ENCODE peak calls at places on chromosome 14, in eight cellular contexts. One of them, this sample, is unnamed.

GRCh38 chr14:64704743-64705405 is 650 bp downstream of the PLEKHG3 start:
- DNase-seq in cardiac muscle cell: peak
- DNase-seq in uterus: peak
- DNase-seq in DND-41: no peak
- DNase-seq in activated CD4-positive, alpha-beta T cell treated with anti-CD3 and anti-CD28 coated beads for 24 hours: no peak
- DNase-seq in non-pigmented ciliary epithelial cell: no peak
- DNase-seq in fibroblast of gingiva: no peak
- DNase-seq in PC-3: no peak
- DNase-seq in this sample: no peak

GRCh38 chr14:25069889-25070288 is 19.9 kb upstream of the STXBP6 start:
- DNase-seq in cardiac muscle cell: no peak
- DNase-seq in uterus: no peak
- DNase-seq in DND-41: no peak
- DNase-seq in activated CD4-positive, alpha-beta T cell treated with anti-CD3 and anti-CD28 coated beads for 24 hours: no peak
- DNase-seq in non-pigmented ciliary epithelial cell: no peak
- DNase-seq in fibroblast of gingiva: no peak
- DNase-seq in PC-3: no peak
- DNase-seq in this sample: no peak

GRCh38 chr14:64581363-64581762 is 31.6 kb downstream of the PPP1R36 start:
- DNase-seq in cardiac muscle cell: no peak
- DNase-seq in uterus: no peak
- DNase-seq in DND-41: no peak
- DNase-seq in activated CD4-positive, alpha-beta T cell treated with anti-CD3 and anti-CD28 coated beads for 24 hours: no peak
- DNase-seq in non-pigmented ciliary epithelial cell: no peak
- DNase-seq in fibroblast of gingiva: no peak
- DNase-seq in PC-3: no peak
- DNase-seq in this sample: no peak

GRCh38 chr14:34098045-34098984 is 147.4 kb upstream of the EGLN3 start:
- DNase-seq in cardiac muscle cell: peak
- DNase-seq in uterus: peak
- DNase-seq in DND-41: peak
- DNase-seq in activated CD4-positive, alpha-beta T cell treated with anti-CD3 and anti-CD28 coated beads for 24 hours: no peak
- DNase-seq in non-pigmented ciliary epithelial cell: no peak
- DNase-seq in fibroblast of gingiva: peak
- DNase-seq in PC-3: peak
- DNase-seq in this sample: peak

GRCh38 chr14:31229638-31230229 is 22.1 kb upstream of the HECTD1 start:
- DNase-seq in cardiac muscle cell: no peak
- DNase-seq in uterus: no peak
- DNase-seq in DND-41: no peak
- DNase-seq in activated CD4-positive, alpha-beta T cell treated with anti-CD3 and anti-CD28 coated beads for 24 hours: no peak
- DNase-seq in non-pigmented ciliary epithelial cell: peak
- DNase-seq in fibroblast of gingiva: peak
- DNase-seq in PC-3: peak
- DNase-seq in this sample: peak

GRCh38 chr14:32933943-32934890 is 4.5 kb upstream of the NPAS3 start:
- DNase-seq in cardiac muscle cell: peak
- DNase-seq in uterus: peak
- DNase-seq in DND-41: no peak
- DNase-seq in activated CD4-positive, alpha-beta T cell treated with anti-CD3 and anti-CD28 coated beads for 24 hours: no peak
- DNase-seq in non-pigmented ciliary epithelial cell: no peak
- DNase-seq in fibroblast of gingiva: peak
- DNase-seq in PC-3: peak
- DNase-seq in this sample: no peak

GRCh38 chr14:36313898-36314297 is 6.5 kb downstream of the MBIP start:
- DNase-seq in cardiac muscle cell: no peak
- DNase-seq in uterus: no peak
- DNase-seq in DND-41: no peak
- DNase-seq in activated CD4-positive, alpha-beta T cell treated with anti-CD3 and anti-CD28 coated beads for 24 hours: no peak
- DNase-seq in non-pigmented ciliary epithelial cell: no peak
- DNase-seq in fibroblast of gingiva: no peak
- DNase-seq in PC-3: peak
- DNase-seq in this sample: no peak

GRCh38 chr14:81694419-81694818 is 160.8 kb upstream of the SEL1L start:
- DNase-seq in cardiac muscle cell: no peak
- DNase-seq in uterus: no peak
- DNase-seq in DND-41: no peak
- DNase-seq in activated CD4-positive, alpha-beta T cell treated with anti-CD3 and anti-CD28 coated beads for 24 hours: no peak
- DNase-seq in non-pigmented ciliary epithelial cell: no peak
- DNase-seq in fibroblast of gingiva: no peak
- DNase-seq in PC-3: no peak
- DNase-seq in this sample: no peak

GRCh38 chr14:60646202-60646886 is 2.9 kb downstream of the SIX1 start:
- DNase-seq in cardiac muscle cell: no peak
- DNase-seq in uterus: no peak
- DNase-seq in DND-41: no peak
- DNase-seq in activated CD4-positive, alpha-beta T cell treated with anti-CD3 and anti-CD28 coated beads for 24 hours: no peak
- DNase-seq in non-pigmented ciliary epithelial cell: no peak
- DNase-seq in fibroblast of gingiva: peak
- DNase-seq in PC-3: peak
- DNase-seq in this sample: no peak